ENCODE peak calls at places on chromosomes 12 and 14, in seven cellular contexts. One of them, this sample, is unnamed.

GRCh38 chr12:78483767-78484315 is 380.7 kb upstream of the SYT1 start:
- DNase-seq in lung: no peak
- DNase-seq in right atrium auricular region: no peak
- DNase-seq in astrocyte of the cerebellum: no peak
- DNase-seq in glutamatergic neuron: no peak
- DNase-seq in nephron progenitor cell: no peak
- DNase-seq in WERI-Rb-1: no peak
- DNase-seq in this sample: no peak

GRCh38 chr12:67533159-67533558 is 115.4 kb upstream of the DYRK2 start:
- DNase-seq in nephron progenitor cell: no peak
- DNase-seq in lung: no peak
- DNase-seq in glutamatergic neuron: no peak
- DNase-seq in right atrium auricular region: no peak
- DNase-seq in WERI-Rb-1: no peak
- DNase-seq in astrocyte of the cerebellum: no peak
- DNase-seq in this sample: no peak

GRCh38 chr12:109563291-109564284 is 9.7 kb downstream of the MMAB start:
- DNase-seq in lung: no peak
- DNase-seq in astrocyte of the cerebellum: no peak
- DNase-seq in right atrium auricular region: no peak
- DNase-seq in glutamatergic neuron: no peak
- DNase-seq in nephron progenitor cell: no peak
- DNase-seq in WERI-Rb-1: no peak
- DNase-seq in this sample: no peak

GRCh38 chr14:57391609-57392195 is 1.3 kb downstream of the NAA30 start:
- DNase-seq in glutamatergic neuron: no peak
- DNase-seq in WERI-Rb-1: no peak
- DNase-seq in lung: no peak
- DNase-seq in right atrium auricular region: no peak
- DNase-seq in nephron progenitor cell: peak
- DNase-seq in astrocyte of the cerebellum: no peak
- DNase-seq in this sample: no peak

GRCh38 chr14:99348816-99349609 is 77.0 kb upstream of the BCL11B start:
- DNase-seq in glutamatergic neuron: no peak
- DNase-seq in lung: no peak
- DNase-seq in nephron progenitor cell: no peak
- DNase-seq in astrocyte of the cerebellum: no peak
- DNase-seq in right atrium auricular region: no peak
- DNase-seq in WERI-Rb-1: no peak
- DNase-seq in this sample: no peak

GRCh38 chr12:92193063-92193462 is 47.4 kb upstream of the BTG1 start:
- DNase-seq in WERI-Rb-1: no peak
- DNase-seq in astrocyte of the cerebellum: no peak
- DNase-seq in glutamatergic neuron: no peak
- DNase-seq in lung: no peak
- DNase-seq in right atrium auricular region: no peak
- DNase-seq in nephron progenitor cell: no peak
- DNase-seq in this sample: no peak

GRCh38 chr14:91082282-91082681 is 21.8 kb upstream of the RPS6KA5 start:
- DNase-seq in astrocyte of the cerebellum: no peak
- DNase-seq in nephron progenitor cell: no peak
- DNase-seq in right atrium auricular region: no peak
- DNase-seq in glutamatergic neuron: no peak
- DNase-seq in lung: no peak
- DNase-seq in WERI-Rb-1: no peak
- DNase-seq in this sample: no peak

GRCh38 chr12:68119724-68120211 is 39.8 kb downstream of the IFNG start:
- DNase-seq in nephron progenitor cell: no peak
- DNase-seq in right atrium auricular region: no peak
- DNase-seq in glutamatergic neuron: no peak
- DNase-seq in lung: no peak
- DNase-seq in WERI-Rb-1: no peak
- DNase-seq in astrocyte of the cerebellum: no peak
- DNase-seq in this sample: no peak

GRCh38 chr12:48969847-48970701 is 1.5 kb downstream of the WNT10B start:
- DNase-seq in glutamatergic neuron: peak
- DNase-seq in lung: no peak
- DNase-seq in astrocyte of the cerebellum: no peak
- DNase-seq in WERI-Rb-1: no peak
- DNase-seq in right atrium auricular region: no peak
- DNase-seq in nephron progenitor cell: peak
- DNase-seq in this sample: no peak

GRCh38 chr12:49332891-49333371 is 4.1 kb downstream of the C1QL4 start:
- DNase-seq in astrocyte of the cerebellum: no peak
- DNase-seq in right atrium auricular region: no peak
- DNase-seq in WERI-Rb-1: no peak
- DNase-seq in glutamatergic neuron: no peak
- DNase-seq in nephron progenitor cell: no peak
- DNase-seq in lung: no peak
- DNase-seq in this sample: peak

GRCh38 chr12:93363854-93364297 is 13.8 kb upstream of the NUDT4 start:
- DNase-seq in right atrium auricular region: no peak
- DNase-seq in glutamatergic neuron: no peak
- DNase-seq in astrocyte of the cerebellum: no peak
- DNase-seq in nephron progenitor cell: no peak
- DNase-seq in WERI-Rb-1: no peak
- DNase-seq in lung: no peak
- DNase-seq in this sample: no peak

GRCh38 chr12:19138551-19139344 is 9.2 kb downstream of the PLEKHA5 start:
- DNase-seq in lung: no peak
- DNase-seq in glutamatergic neuron: no peak
- DNase-seq in WERI-Rb-1: no peak
- DNase-seq in astrocyte of the cerebellum: peak
- DNase-seq in right atrium auricular region: no peak
- DNase-seq in nephron progenitor cell: no peak
- DNase-seq in this sample: no peak

GRCh38 chr12:94147991-94148840 is at the start of gene PLXNC1:
- DNase-seq in glutamatergic neuron: peak
- DNase-seq in astrocyte of the cerebellum: no peak
- DNase-seq in nephron progenitor cell: peak
- DNase-seq in right atrium auricular region: no peak
- DNase-seq in WERI-Rb-1: peak
- DNase-seq in lung: peak
- DNase-seq in this sample: peak

GRCh38 chr12:26832817-26833691 is at the start of gene ITPR2:
- DNase-seq in astrocyte of the cerebellum: peak
- DNase-seq in glutamatergic neuron: peak
- DNase-seq in right atrium auricular region: peak
- DNase-seq in WERI-Rb-1: peak
- DNase-seq in nephron progenitor cell: peak
- DNase-seq in lung: peak
- DNase-seq in this sample: peak
- TF ChIP-seq CTCF in astrocyte of the cerebellum: no peak
- TF ChIP-seq CTCF in glutamatergic neuron: no peak
- TF ChIP-seq CTCF in right atrium auricular region: peak
- TF ChIP-seq CTCF in WERI-Rb-1: peak
- TF ChIP-seq CTCF in nephron progenitor cell: no peak
- TF ChIP-seq CTCF in lung: no peak
- TF ChIP-seq CTCF in this sample: no peak

DNA sequence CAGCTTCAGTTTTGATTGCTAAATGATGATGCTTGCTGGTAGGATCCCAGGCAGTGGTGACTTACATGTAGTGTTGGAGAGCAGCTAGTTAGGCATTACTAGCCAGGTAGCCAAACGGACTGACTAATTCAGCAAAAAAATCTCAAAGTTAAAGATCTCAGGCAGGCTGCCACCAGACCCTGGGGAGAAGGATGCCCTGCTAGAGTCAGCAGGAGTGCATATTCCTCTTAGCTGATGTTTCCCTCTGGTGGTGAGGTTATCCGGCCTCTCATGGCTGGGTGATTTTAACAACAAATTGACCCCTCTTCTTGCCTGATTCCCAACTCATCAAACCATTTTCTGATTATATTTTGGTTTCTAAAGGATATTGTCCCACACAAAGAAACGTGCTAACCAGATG is 2.8 kb downstream of the EFS start:
- DNase-seq in right atrium auricular region: no peak
- DNase-seq in lung: no peak
- DNase-seq in WERI-Rb-1: no peak
- DNase-seq in nephron progenitor cell: no peak
- DNase-seq in astrocyte of the cerebellum: peak
- DNase-seq in glutamatergic neuron: peak
- DNase-seq in this sample: no peak
- TF ChIP-seq CTCF in right atrium auricular region: no peak
- TF ChIP-seq CTCF in lung: no peak
- TF ChIP-seq CTCF in WERI-Rb-1: peak
- TF ChIP-seq CTCF in nephron progenitor cell: no peak
- TF ChIP-seq CTCF in astrocyte of the cerebellum: peak
- TF ChIP-seq CTCF in glutamatergic neuron: no peak
- TF ChIP-seq CTCF in this sample: no peak

DNA sequence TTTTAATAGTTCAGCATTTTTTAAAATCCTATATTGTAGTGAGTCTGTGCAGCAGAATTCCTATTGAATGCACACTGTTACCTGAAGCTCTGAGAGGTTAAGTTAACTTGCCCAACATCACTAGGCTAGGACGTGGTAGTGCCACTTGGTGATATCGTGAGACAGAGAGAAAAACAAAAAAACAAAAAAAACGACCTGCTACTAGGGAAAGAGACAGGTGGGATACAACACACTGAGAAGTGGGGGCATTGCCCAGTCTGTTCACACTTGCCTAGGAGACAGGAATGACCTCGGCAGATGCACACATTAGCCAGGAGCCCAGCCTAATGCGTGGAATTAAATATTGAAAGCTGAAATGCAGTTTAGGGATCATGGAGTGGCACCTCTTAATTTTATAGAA is 129.7 kb upstream of the CCND2 start:
- DNase-seq in astrocyte of the cerebellum: no peak
- DNase-seq in nephron progenitor cell: no peak
- DNase-seq in lung: no peak
- DNase-seq in WERI-Rb-1: no peak
- DNase-seq in glutamatergic neuron: no peak
- DNase-seq in right atrium auricular region: no peak
- DNase-seq in this sample: no peak
- TF ChIP-seq CTCF in astrocyte of the cerebellum: no peak
- TF ChIP-seq CTCF in nephron progenitor cell: no peak
- TF ChIP-seq CTCF in lung: no peak
- TF ChIP-seq CTCF in WERI-Rb-1: no peak
- TF ChIP-seq CTCF in glutamatergic neuron: no peak
- TF ChIP-seq CTCF in right atrium auricular region: no peak
- TF ChIP-seq CTCF in this sample: no peak

DNA sequence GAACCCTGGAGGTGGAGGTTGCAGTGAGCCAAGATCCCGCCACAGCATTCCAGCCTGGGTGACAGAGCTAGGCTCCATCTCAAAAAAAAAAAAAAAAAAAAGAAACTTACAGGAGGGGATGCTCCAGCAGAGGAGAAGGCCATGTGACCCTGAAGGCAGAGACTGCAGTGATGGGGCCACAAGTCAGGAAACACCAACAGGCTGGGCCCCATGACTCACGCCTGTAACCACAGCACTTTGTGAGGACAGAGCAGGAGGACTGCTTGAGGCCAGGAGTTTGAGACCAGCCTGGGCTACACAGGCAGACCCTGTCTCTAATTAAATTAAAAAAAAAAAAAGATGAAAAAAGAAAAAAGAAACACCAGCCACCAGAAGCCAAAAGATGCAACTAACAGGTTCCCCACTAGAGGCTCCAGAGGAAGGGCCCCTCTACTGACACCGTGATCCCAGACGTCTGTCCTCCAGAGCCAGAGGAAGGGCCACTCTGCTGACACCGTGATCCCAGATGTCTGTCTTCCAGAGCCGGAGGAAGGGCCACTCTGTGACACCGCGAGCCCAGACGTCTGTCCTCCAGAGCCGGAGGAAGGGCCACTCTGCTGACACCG is 9.1 kb upstream of the GLT1D1 start:
- DNase-seq in glutamatergic neuron: no peak
- DNase-seq in astrocyte of the cerebellum: no peak
- DNase-seq in WERI-Rb-1: peak
- DNase-seq in nephron progenitor cell: no peak
- DNase-seq in lung: no peak
- DNase-seq in right atrium auricular region: no peak
- DNase-seq in this sample: no peak
- TF ChIP-seq CTCF in glutamatergic neuron: no peak
- TF ChIP-seq CTCF in astrocyte of the cerebellum: no peak
- TF ChIP-seq CTCF in WERI-Rb-1: peak
- TF ChIP-seq CTCF in nephron progenitor cell: no peak
- TF ChIP-seq CTCF in lung: no peak
- TF ChIP-seq CTCF in right atrium auricular region: no peak
- TF ChIP-seq CTCF in this sample: no peak

This sample was measured in stomach.